ENCODE peak calls at places on chromosomes 11 and 22, in ten cellular contexts. G is cardiac muscle cell; R is astrocyte of the spinal cord; C is GM13977; T is HEK293T; P is AG10803; I is body of pancreas; X is stimulated activated CD4-positive, alpha-beta T cell treated with anti-CD3 and anti-CD28 coated beads, Interleukin-4, amount 100 ng/mL, for 48 hours; J is left ventricle myocardium inferior; D is HS-27A. Q is an unnamed sample.

GRCh38 chr22:20109411-20110358 is 6.2 kb upstream of the RANBP1 start:
- DNase-seq in X (no peak), P (no peak), C (no peak), T (no peak), J (peak), R (no peak), D (no peak), I (no peak), G (no peak), Q (no peak)

GRCh38 chr22:42670921-42671709 is 21.9 kb upstream of the CYB5R3 start:
- DNase-seq in I (no peak), T (no peak), C (no peak), X (no peak), R (no peak), D (no peak), G (peak), J (no peak), P (no peak), Q (no peak)

GRCh38 chr11:70326365-70326803 is 55.9 kb downstream of the PPFIA1 start:
- DNase-seq in C (no peak), X (no peak), I (no peak), J (no peak), P (peak), G (peak), R (no peak), D (no peak), T (no peak), Q (no peak)

GRCh38 chr11:79198898-79199250 is 242.0 kb downstream of the TENM4 start:
- DNase-seq in J (no peak), G (peak), R (peak), D (no peak), X (no peak), P (peak), C (no peak), T (no peak), I (peak), Q (no peak)

GRCh38 chr22:31846161-31847115 is 92.6 kb downstream of the DEPDC5 start:
- DNase-seq in J (no peak), R (peak), G (peak), P (no peak), D (no peak), C (peak), I (no peak), X (no peak), T (peak), Q (no peak)

GRCh38 chr22:36136475-36136874 is 24.1 kb downstream of the APOL3 start:
- DNase-seq in R (peak), P (peak), I (no peak), C (no peak), G (peak), D (no peak), T (no peak), J (no peak), X (no peak), Q (no peak)

GRCh38 chr11:95968585-95968984 is 44.7 kb upstream of the MTMR2 start:
- DNase-seq in I (no peak), J (no peak), R (peak), D (no peak), X (no peak), P (no peak), C (no peak), G (peak), T (no peak), Q (no peak)

GRCh38 chr11:12318791-12319733 is 58.3 kb upstream of the PARVA start:
- DNase-seq in J (no peak), G (peak), D (no peak), C (no peak), X (no peak), I (no peak), T (no peak), R (peak), P (peak), Q (no peak)

GRCh38 chr11:61697093-61697492 is 16.9 kb downstream of the DAGLA start:
- DNase-seq in P (no peak), G (no peak), D (no peak), R (no peak), T (no peak), I (peak), C (no peak), J (no peak), X (no peak), Q (no peak)

GRCh38 chr22:17348464-17349103 is 20.7 kb upstream of the CECR2 start:
- DNase-seq in X (no peak), D (no peak), P (no peak), I (no peak), R (no peak), J (no peak), G (no peak), C (no peak), T (no peak), Q (no peak)

GRCh38 chr11:736431-736830 is 10.8 kb upstream of the TALDO1 start:
- DNase-seq in C (no peak), G (no peak), D (no peak), P (no peak), T (no peak), J (no peak), I (no peak), R (no peak), X (no peak), Q (no peak)

GRCh38 chr11:69587454-69588081 is 53.4 kb upstream of the CCND1 start:
- DNase-seq in X (no peak), D (peak), P (peak), J (no peak), R (peak), T (no peak), I (no peak), C (no peak), G (peak), Q (peak)

GRCh38 chr11:26901162-26901561 is 92.8 kb upstream of the FIBIN start:
- DNase-seq in G (peak), P (peak), R (peak), X (no peak), J (no peak), T (no peak), D (no peak), C (no peak), I (no peak), Q (no peak)

GRCh38 chr22:39545310-39546063 is 12.9 kb upstream of the RPS19BP1 start:
- DNase-seq in I (peak), J (no peak), R (peak), G (peak), T (peak), C (no peak), P (no peak), X (peak), D (no peak), Q (no peak)

GRCh38 chr11:132312616-132313210 is 942.3 kb downstream of the NTM start:
- DNase-seq in X (no peak), P (peak), R (peak), G (peak), T (peak), I (no peak), C (peak), J (no peak), D (peak), Q (no peak)

GRCh38 chr11:111923351-111923788 is 4.7 kb downstream of the C11orf52 start:
- DNase-seq in D (no peak), I (no peak), X (no peak), C (no peak), J (no peak), T (no peak), R (peak), G (peak), P (peak), Q (no peak)

GRCh38 chr11:117817213-117818035 is 7.1 kb downstream of the FXYD2 start:
- DNase-seq in P (peak), G (peak), C (peak), R (peak), I (peak), T (peak), X (peak), D (no peak), J (peak), Q (peak)

GRCh38 chr11:30983810-30984441 is 385.6 kb downstream of the DCDC1 start:
- DNase-seq in G (no peak), T (no peak), P (no peak), I (no peak), X (no peak), D (no peak), R (no peak), J (no peak), C (no peak), Q (no peak)

GRCh38 chr11:91947215-91947614 is 277.4 kb upstream of the FAT3 start:
- DNase-seq in G (no peak), R (peak), J (no peak), C (no peak), D (peak), X (no peak), P (peak), T (no peak), I (peak), Q (peak)

GRCh38 chr11:129434641-129435498 is 59.2 kb downstream of the BARX2 start:
- DNase-seq in I (no peak), T (no peak), X (no peak), C (no peak), G (no peak), D (no peak), J (no peak), P (no peak), R (peak), Q (no peak)

GRCh38 chr11:117072517-117073218 is 25.6 kb downstream of the SIK3 start:
- DNase-seq in P (peak), I (no peak), X (no peak), C (no peak), G (peak), D (peak), J (no peak), T (no peak), R (peak), Q (peak)

GRCh38 chr11:128867277-128867676 is at the start of gene KCNJ1:
- DNase-seq in X (no peak), R (no peak), T (no peak), P (no peak), G (no peak), I (no peak), J (no peak), D (no peak), C (no peak), Q (no peak)

GRCh38 chr22:49402169-49402568 is 425.5 kb downstream of the BRD1 start:
- DNase-seq in G (no peak), X (no peak), C (no peak), R (no peak), P (no peak), J (no peak), T (no peak), I (no peak), D (no peak), Q (no peak)

GRCh38 chr11:74449369-74449931 is 17.9 kb downstream of the KCNE3 start:
- DNase-seq in T (peak), D (peak), R (peak), X (peak), C (peak), J (no peak), P (peak), I (peak), G (peak), Q (peak)

GRCh38 chr22:48705159-48705916 is 1122.3 kb downstream of the BRD1 start:
- DNase-seq in P (no peak), R (no peak), T (no peak), J (peak), G (no peak), D (no peak), C (no peak), I (no peak), X (no peak), Q (no peak)

GRCh38 chr22:24230911-24231656 is 13.8 kb downstream of the GGT5 start:
- DNase-seq in J (peak), C (peak), G (no peak), R (no peak), D (no peak), T (peak), P (no peak), X (peak), I (peak), Q (no peak)

GRCh38 chr11:61514050-61514917 is 5.7 kb downstream of the LRRC10B start:
- DNase-seq in J (no peak), X (no peak), C (no peak), G (no peak), D (no peak), R (no peak), I (no peak), P (no peak), T (no peak), Q (no peak)

GRCh38 chr11:71452354-71453020 is 516 bp upstream of the NADSYN1 start:
- DNase-seq in G (peak), I (peak), P (peak), X (peak), D (no peak), R (peak), C (no peak), T (no peak), J (peak), Q (peak)

GRCh38 chr22:35023692-35024363 is 42.1 kb upstream of the ISX start:
- DNase-seq in P (peak), G (peak), J (peak), X (peak), T (peak), C (peak), R (peak), D (no peak), I (peak), Q (no peak)

GRCh38 chr11:110711448-110711775 is 825 bp downstream of the ARHGAP20 start:
- DNase-seq in X (no peak), J (no peak), I (no peak), G (no peak), P (no peak), D (no peak), R (no peak), T (no peak), C (peak), Q (no peak)

GRCh38 chr11:107844041-107844440 is 14.5 kb downstream of the SLC35F2 start:
- DNase-seq in D (no peak), R (peak), X (no peak), G (peak), J (no peak), I (no peak), T (no peak), P (peak), C (no peak), Q (no peak)